ENCODE peak calls at places on chromosomes 12 and 14, in four cellular contexts. One of them, this sample, is unnamed.

GRCh38 chr12:115872919-115873357 is 404.6 kb downstream of the MED13L start:
- DNase-seq in fibroblast of pulmonary artery: no peak
- DNase-seq in gastrocnemius medialis: no peak
- DNase-seq in BJ: no peak
- DNase-seq in this sample: peak; percentile 97

GRCh38 chr14:71932229-71932951 is at the start of gene RGS6:
- DNase-seq in fibroblast of pulmonary artery: peak; percentile 6
- DNase-seq in BJ: no peak
- DNase-seq in gastrocnemius medialis: no peak
- DNase-seq in this sample: peak; percentile 75

GRCh38 chr12:58888131-58888783 is 32.0 kb downstream of the LRIG3 start:
- DNase-seq in BJ: no peak
- DNase-seq in gastrocnemius medialis: no peak
- DNase-seq in fibroblast of pulmonary artery: peak; percentile 88
- DNase-seq in this sample: peak; percentile 86

GRCh38 chr14:100155049-100155621 is 4.3 kb downstream of the DEGS2 start:
- DNase-seq in fibroblast of pulmonary artery: peak; percentile 26
- DNase-seq in BJ: no peak
- DNase-seq in gastrocnemius medialis: no peak
- DNase-seq in this sample: peak; percentile 56

GRCh38 chr14:22849212-22849819 is 12.9 kb downstream of the MMP14 start:
- DNase-seq in gastrocnemius medialis: peak; percentile 66
- DNase-seq in fibroblast of pulmonary artery: peak; percentile 75
- DNase-seq in BJ: no peak
- DNase-seq in this sample: peak; percentile 58

GRCh38 chr12:109731231-109731731 is 17.7 kb downstream of the FAM222A start:
- DNase-seq in gastrocnemius medialis: peak; percentile 5
- DNase-seq in BJ: no peak
- DNase-seq in fibroblast of pulmonary artery: no peak
- DNase-seq in this sample: no peak

GRCh38 chr12:112380663-112381420 is 1.4 kb downstream of the HECTD4 start:
- DNase-seq in fibroblast of pulmonary artery: no peak
- DNase-seq in BJ: no peak
- DNase-seq in gastrocnemius medialis: no peak
- DNase-seq in this sample: no peak

GRCh38 chr12:63995512-63995911 is 151.0 kb downstream of the SRGAP1 start:
- DNase-seq in BJ: no peak
- DNase-seq in gastrocnemius medialis: no peak
- DNase-seq in fibroblast of pulmonary artery: no peak
- DNase-seq in this sample: peak; percentile 44

GRCh38 chr12:3622732-3623690 is 129.9 kb downstream of the CRACR2A start:
- DNase-seq in BJ: no peak
- DNase-seq in fibroblast of pulmonary artery: no peak
- DNase-seq in gastrocnemius medialis: no peak
- DNase-seq in this sample: no peak

GRCh38 chr14:100076133-100076532 is 10.9 kb downstream of the EVL start:
- DNase-seq in gastrocnemius medialis: no peak
- DNase-seq in BJ: no peak
- DNase-seq in fibroblast of pulmonary artery: no peak
- DNase-seq in this sample: no peak

GRCh38 chr14:78543433-78543832 is 373.3 kb downstream of the NRXN3 start:
- DNase-seq in BJ: no peak
- DNase-seq in gastrocnemius medialis: no peak
- DNase-seq in fibroblast of pulmonary artery: no peak
- DNase-seq in this sample: no peak

GRCh38 chr12:10636124-10636523 is 22.7 kb upstream of the MAGOHB start:
- DNase-seq in gastrocnemius medialis: no peak
- DNase-seq in fibroblast of pulmonary artery: no peak
- DNase-seq in BJ: no peak
- DNase-seq in this sample: no peak

GRCh38 chr14:34797747-34798583 is 77.2 kb downstream of the BAZ1A start:
- DNase-seq in gastrocnemius medialis: no peak
- DNase-seq in fibroblast of pulmonary artery: no peak
- DNase-seq in BJ: no peak
- DNase-seq in this sample: no peak

GRCh38 chr12:51437471-51437870 is 12.8 kb downstream of the SLC4A8 start:
- DNase-seq in gastrocnemius medialis: no peak
- DNase-seq in fibroblast of pulmonary artery: no peak
- DNase-seq in BJ: no peak
- DNase-seq in this sample: no peak

GRCh38 chr12:52515927-52516831 is 4.0 kb downstream of the KRT5 start:
- DNase-seq in fibroblast of pulmonary artery: peak; percentile 53
- DNase-seq in gastrocnemius medialis: no peak
- DNase-seq in BJ: no peak
- DNase-seq in this sample: peak; percentile 91

GRCh38 chr14:21191809-21192446 is 36.1 kb upstream of the OR5AU1 start:
- DNase-seq in fibroblast of pulmonary artery: peak; percentile 40
- DNase-seq in gastrocnemius medialis: peak; percentile 35
- DNase-seq in BJ: peak; percentile 4
- DNase-seq in this sample: peak; percentile 55

GRCh38 chr12:25529738-25530137 is 23.3 kb downstream of the LMNTD1 start:
- DNase-seq in gastrocnemius medialis: no peak
- DNase-seq in BJ: no peak
- DNase-seq in fibroblast of pulmonary artery: peak; percentile 24
- DNase-seq in this sample: peak; percentile 72

GRCh38 chr12:132610051-132610759 is at the start of gene LRCOL1:
- DNase-seq in gastrocnemius medialis: no peak
- DNase-seq in BJ: no peak
- DNase-seq in fibroblast of pulmonary artery: peak; percentile 76
- DNase-seq in this sample: no peak

GRCh38 chr12:48968004-48968403 is 3.5 kb downstream of the WNT10B start:
- DNase-seq in gastrocnemius medialis: no peak
- DNase-seq in fibroblast of pulmonary artery: no peak
- DNase-seq in BJ: no peak
- DNase-seq in this sample: no peak

GRCh38 chr12:48968467-48968866 is 3.1 kb downstream of the WNT10B start:
- DNase-seq in fibroblast of pulmonary artery: no peak
- DNase-seq in BJ: no peak
- DNase-seq in gastrocnemius medialis: no peak
- DNase-seq in this sample: no peak

GRCh38 chr12:48970702-48971334 is 717 bp downstream of the WNT10B start:
- DNase-seq in BJ: no peak
- DNase-seq in fibroblast of pulmonary artery: no peak
- DNase-seq in gastrocnemius medialis: no peak
- DNase-seq in this sample: no peak

GRCh38 chr12:48969160-48969771 is 2.3 kb downstream of the WNT10B start:
- DNase-seq in BJ: no peak
- DNase-seq in gastrocnemius medialis: no peak
- DNase-seq in fibroblast of pulmonary artery: no peak
- DNase-seq in this sample: no peak

DNA sequence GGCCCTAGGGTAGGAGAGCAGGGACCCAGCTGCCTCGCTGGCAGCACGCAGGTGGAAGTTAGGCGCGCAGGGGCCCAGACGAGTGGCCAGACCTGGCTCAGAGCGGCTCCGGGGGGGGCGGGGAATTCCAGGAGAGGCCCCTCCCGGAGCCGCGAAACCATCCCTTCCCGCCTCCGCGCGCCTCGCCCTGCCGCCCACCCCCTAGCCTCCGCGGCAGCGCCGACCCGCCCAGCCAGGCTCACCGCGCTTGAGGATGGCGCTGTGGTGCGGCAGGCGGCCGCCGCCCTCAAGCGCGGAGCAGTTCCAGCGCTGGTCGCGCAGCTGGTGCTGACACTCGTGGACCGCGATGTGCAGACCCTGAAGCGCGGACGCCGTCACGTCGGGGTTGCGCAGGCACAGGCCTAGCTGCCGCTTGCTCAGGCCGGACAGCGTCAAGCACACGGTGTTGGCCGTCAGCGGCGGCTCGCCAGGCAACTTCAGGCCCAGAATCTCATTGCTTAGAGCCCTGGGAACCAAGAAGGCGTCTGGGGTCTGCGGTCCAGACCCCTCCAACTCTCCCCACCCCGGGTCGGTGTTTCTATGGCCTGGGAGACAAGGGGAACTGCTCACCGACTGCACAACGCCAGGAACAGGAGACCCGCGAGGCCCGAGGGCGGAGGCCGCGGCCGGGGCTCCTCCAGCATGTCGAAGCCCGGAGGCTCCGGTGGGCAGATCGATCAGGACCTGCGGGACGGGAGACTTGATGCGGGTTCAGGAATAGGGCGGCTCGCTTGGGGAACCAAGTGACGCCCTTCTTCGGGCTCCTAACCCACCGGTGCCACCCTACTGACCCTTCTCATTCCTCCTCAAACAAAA is 1.5 kb downstream of the WNT10B start:
- DNase-seq in gastrocnemius medialis: no peak
- DNase-seq in BJ: no peak
- DNase-seq in fibroblast of pulmonary artery: no peak
- DNase-seq in this sample: no peak
- TF ChIP-seq CTCF in gastrocnemius medialis: no peak
- TF ChIP-seq CTCF in BJ: no peak
- TF ChIP-seq CTCF in fibroblast of pulmonary artery: no peak
- TF ChIP-seq CTCF in this sample: no peak

GRCh38 chr14:103105580-103106168 is 11.1 kb downstream of the EXOC3L4 start:
- DNase-seq in gastrocnemius medialis: no peak
- DNase-seq in fibroblast of pulmonary artery: no peak
- DNase-seq in BJ: no peak
- DNase-seq in this sample: no peak
- TF ChIP-seq CTCF in gastrocnemius medialis: no peak
- TF ChIP-seq CTCF in fibroblast of pulmonary artery: no peak
- TF ChIP-seq CTCF in BJ: no peak
- TF ChIP-seq CTCF in this sample: peak; percentile 23

GRCh38 chr12:14655284-14655683 is 41.1 kb downstream of the GUCY2C start:
- DNase-seq in BJ: no peak
- DNase-seq in fibroblast of pulmonary artery: no peak
- DNase-seq in gastrocnemius medialis: no peak
- DNase-seq in this sample: no peak
- TF ChIP-seq CTCF in BJ: no peak
- TF ChIP-seq CTCF in fibroblast of pulmonary artery: no peak
- TF ChIP-seq CTCF in gastrocnemius medialis: no peak
- TF ChIP-seq CTCF in this sample: no peak

GRCh38 chr14:35818346-35819115 is 7.6 kb upstream of the BRMS1L start:
- DNase-seq in BJ: no peak
- DNase-seq in fibroblast of pulmonary artery: peak; percentile 66
- DNase-seq in gastrocnemius medialis: no peak
- DNase-seq in this sample: peak; percentile 66
- TF ChIP-seq CTCF in BJ: peak; percentile 60
- TF ChIP-seq CTCF in fibroblast of pulmonary artery: peak; percentile 62
- TF ChIP-seq CTCF in gastrocnemius medialis: peak; percentile 54
- TF ChIP-seq CTCF in this sample: peak; percentile 63

DNA sequence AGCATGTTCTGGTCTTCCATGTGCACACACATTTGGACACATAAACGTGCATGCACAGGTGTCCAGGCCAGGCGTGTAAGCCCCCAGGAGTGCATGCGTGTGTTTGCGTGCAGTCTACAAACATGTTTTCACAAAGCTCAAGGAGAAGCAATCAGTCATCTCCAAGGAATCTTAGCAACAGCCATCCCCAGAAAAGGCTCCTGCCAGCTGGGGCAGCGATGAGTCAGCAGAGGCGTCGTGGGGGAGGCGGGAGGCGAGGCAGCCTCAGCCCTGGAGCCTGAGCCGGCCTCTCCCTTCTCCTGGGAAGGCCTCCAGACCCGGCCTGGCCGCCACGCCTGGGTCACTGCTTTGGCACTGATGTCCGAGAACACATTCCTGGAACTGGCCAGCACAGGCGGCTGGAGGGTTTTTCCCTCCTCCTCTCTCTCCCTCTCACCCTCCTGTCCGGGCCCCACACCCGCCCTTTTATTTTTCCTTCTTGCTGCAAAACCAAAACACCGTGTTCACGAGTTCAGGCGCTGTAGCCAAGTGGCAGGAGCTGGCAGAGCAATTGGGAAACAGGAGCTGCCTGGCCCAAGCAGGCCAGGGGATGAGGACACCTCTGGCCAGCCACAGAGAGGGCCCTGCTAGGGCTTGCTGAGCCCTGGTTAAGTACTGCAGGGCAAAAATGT is 92.7 kb downstream of the LRRC74A start:
- DNase-seq in fibroblast of pulmonary artery: peak; percentile 99
- DNase-seq in BJ: peak; percentile 96
- DNase-seq in gastrocnemius medialis: peak; percentile 99
- DNase-seq in this sample: peak; percentile 96
- TF ChIP-seq CTCF in fibroblast of pulmonary artery: peak; percentile 9
- TF ChIP-seq CTCF in BJ: no peak
- TF ChIP-seq CTCF in gastrocnemius medialis: no peak
- TF ChIP-seq CTCF in this sample: peak; percentile 13

GRCh38 chr14:28348797-28349196 is 417.8 kb upstream of the FOXG1 start:
- DNase-seq in gastrocnemius medialis: no peak
- DNase-seq in BJ: no peak
- DNase-seq in fibroblast of pulmonary artery: no peak
- DNase-seq in this sample: no peak

GRCh38 chr14:28344381-28344780 is 422.2 kb upstream of the FOXG1 start:
- DNase-seq in fibroblast of pulmonary artery: peak; percentile 81
- DNase-seq in BJ: no peak
- DNase-seq in gastrocnemius medialis: no peak
- DNase-seq in this sample: peak; percentile 70
- TF ChIP-seq CTCF in fibroblast of pulmonary artery: peak; percentile 6
- TF ChIP-seq CTCF in BJ: no peak
- TF ChIP-seq CTCF in gastrocnemius medialis: no peak
- TF ChIP-seq CTCF in this sample: no peak

DNA sequence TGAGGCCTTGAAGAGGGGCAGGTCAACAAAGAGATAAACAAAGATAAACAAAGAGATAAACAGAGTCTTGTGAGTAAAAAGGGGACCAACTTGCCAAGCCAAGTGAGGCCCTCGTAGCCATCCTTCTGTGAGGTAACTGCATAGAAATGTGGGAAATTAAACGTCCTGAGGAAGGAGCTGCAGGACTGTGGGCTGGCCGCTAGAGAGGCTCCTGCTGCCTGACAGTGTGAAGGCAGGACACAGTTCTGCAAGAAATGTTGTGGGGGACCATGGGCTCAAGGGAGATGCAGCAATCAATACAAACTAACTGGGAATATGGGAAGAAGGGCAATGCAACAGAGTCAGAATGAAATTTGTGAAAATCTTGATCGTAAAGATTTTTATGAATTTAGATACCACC is 91.9 kb downstream of the SLC8A3 start:
- DNase-seq in BJ: no peak
- DNase-seq in fibroblast of pulmonary artery: peak; percentile 10
- DNase-seq in gastrocnemius medialis: no peak
- DNase-seq in this sample: peak; percentile 36
- TF ChIP-seq CTCF in BJ: peak; percentile 44
- TF ChIP-seq CTCF in fibroblast of pulmonary artery: peak; percentile 42
- TF ChIP-seq CTCF in gastrocnemius medialis: no peak
- TF ChIP-seq CTCF in this sample: peak; percentile 57

This sample was measured in epithelial cell of esophagus.